ENCODE peak calls at places on chromosomes 13 and 19, in six cellular contexts. One of them, this sample, is unnamed.

GRCh38 chr13:23871616-23872220 is 17.5 kb downstream of the MIPEP start:
- DNase-seq in iris pigment epithelial cell: peak; percentile 31
- DNase-seq in stomach: no peak
- DNase-seq in uterus: no peak
- DNase-seq in B cell: no peak
- DNase-seq in stimulated activated CD8-positive, alpha-beta memory T cell treated with anti-CD3 and anti-CD28 coated beads, Interleukin-7, amount 100 ng/mL, for 48 hours: no peak
- DNase-seq in this sample: peak; percentile 42

GRCh38 chr13:24181991-24182702 is 21.6 kb downstream of the SPATA13 start:
- DNase-seq in stomach: no peak
- DNase-seq in iris pigment epithelial cell: no peak
- DNase-seq in stimulated activated CD8-positive, alpha-beta memory T cell treated with anti-CD3 and anti-CD28 coated beads, Interleukin-7, amount 100 ng/mL, for 48 hours: no peak
- DNase-seq in uterus: no peak
- DNase-seq in B cell: no peak
- DNase-seq in this sample: no peak

GRCh38 chr19:45473366-45474190 is 5.8 kb downstream of the FOSB start:
- DNase-seq in uterus: no peak
- DNase-seq in stomach: no peak
- DNase-seq in B cell: no peak
- DNase-seq in stimulated activated CD8-positive, alpha-beta memory T cell treated with anti-CD3 and anti-CD28 coated beads, Interleukin-7, amount 100 ng/mL, for 48 hours: no peak
- DNase-seq in iris pigment epithelial cell: no peak
- DNase-seq in this sample: peak; percentile 46

GRCh38 chr19:33388231-33388816 is 14.8 kb downstream of the CEBPG start:
- DNase-seq in iris pigment epithelial cell: no peak
- DNase-seq in stomach: no peak
- DNase-seq in uterus: no peak
- DNase-seq in stimulated activated CD8-positive, alpha-beta memory T cell treated with anti-CD3 and anti-CD28 coated beads, Interleukin-7, amount 100 ng/mL, for 48 hours: no peak
- DNase-seq in B cell: no peak
- DNase-seq in this sample: no peak

GRCh38 chr19:36152061-36152885 is at the start of gene COX7A1:
- DNase-seq in iris pigment epithelial cell: peak; percentile 71
- DNase-seq in stomach: no peak
- DNase-seq in uterus: peak; percentile 74
- DNase-seq in stimulated activated CD8-positive, alpha-beta memory T cell treated with anti-CD3 and anti-CD28 coated beads, Interleukin-7, amount 100 ng/mL, for 48 hours: no peak
- DNase-seq in B cell: no peak
- DNase-seq in this sample: no peak

GRCh38 chr19:12983561-12984142 is 11.6 kb upstream of the NFIX start:
- DNase-seq in uterus: peak; percentile 72
- DNase-seq in stimulated activated CD8-positive, alpha-beta memory T cell treated with anti-CD3 and anti-CD28 coated beads, Interleukin-7, amount 100 ng/mL, for 48 hours: peak; percentile 67
- DNase-seq in iris pigment epithelial cell: peak; percentile 62
- DNase-seq in stomach: peak; percentile 86
- DNase-seq in B cell: peak; percentile 82
- DNase-seq in this sample: peak; percentile 66

GRCh38 chr19:1172353-1173159 is 1.5 kb downstream of the SBNO2 start:
- DNase-seq in stimulated activated CD8-positive, alpha-beta memory T cell treated with anti-CD3 and anti-CD28 coated beads, Interleukin-7, amount 100 ng/mL, for 48 hours: no peak
- DNase-seq in uterus: peak; percentile 65
- DNase-seq in B cell: no peak
- DNase-seq in iris pigment epithelial cell: peak; percentile 39
- DNase-seq in stomach: peak; percentile 63
- DNase-seq in this sample: peak; percentile 79

GRCh38 chr19:53507523-53508442 is 30.2 kb upstream of the ZNF331 start:
- DNase-seq in uterus: no peak
- DNase-seq in iris pigment epithelial cell: peak; percentile 25
- DNase-seq in stomach: no peak
- DNase-seq in B cell: no peak
- DNase-seq in stimulated activated CD8-positive, alpha-beta memory T cell treated with anti-CD3 and anti-CD28 coated beads, Interleukin-7, amount 100 ng/mL, for 48 hours: no peak
- DNase-seq in this sample: peak; percentile 53

GRCh38 chr19:46726551-46726950 is 9.6 kb upstream of the PRKD2 start:
- DNase-seq in stomach: no peak
- DNase-seq in iris pigment epithelial cell: no peak
- DNase-seq in uterus: no peak
- DNase-seq in stimulated activated CD8-positive, alpha-beta memory T cell treated with anti-CD3 and anti-CD28 coated beads, Interleukin-7, amount 100 ng/mL, for 48 hours: no peak
- DNase-seq in B cell: peak; percentile 24
- DNase-seq in this sample: no peak

GRCh38 chr13:102721800-102722231 is 27.0 kb upstream of the METTL21C start:
- DNase-seq in B cell: no peak
- DNase-seq in iris pigment epithelial cell: peak; percentile 55
- DNase-seq in stimulated activated CD8-positive, alpha-beta memory T cell treated with anti-CD3 and anti-CD28 coated beads, Interleukin-7, amount 100 ng/mL, for 48 hours: no peak
- DNase-seq in stomach: no peak
- DNase-seq in uterus: no peak
- DNase-seq in this sample: no peak

GRCh38 chr13:30796833-30797601 is 61.7 kb downstream of the ALOX5AP start:
- DNase-seq in uterus: no peak
- DNase-seq in stomach: no peak
- DNase-seq in B cell: no peak
- DNase-seq in stimulated activated CD8-positive, alpha-beta memory T cell treated with anti-CD3 and anti-CD28 coated beads, Interleukin-7, amount 100 ng/mL, for 48 hours: no peak
- DNase-seq in iris pigment epithelial cell: peak; percentile 25
- DNase-seq in this sample: no peak

GRCh38 chr19:18672606-18673337 is 10.7 kb upstream of the CRTC1 start:
- DNase-seq in stomach: peak; percentile 73
- DNase-seq in stimulated activated CD8-positive, alpha-beta memory T cell treated with anti-CD3 and anti-CD28 coated beads, Interleukin-7, amount 100 ng/mL, for 48 hours: no peak
- DNase-seq in B cell: no peak
- DNase-seq in uterus: no peak
- DNase-seq in iris pigment epithelial cell: peak; percentile 35
- DNase-seq in this sample: peak; percentile 20

GRCh38 chr13:41700790-41701310 is 243.5 kb downstream of the RGCC start:
- DNase-seq in uterus: peak; percentile 17
- DNase-seq in stimulated activated CD8-positive, alpha-beta memory T cell treated with anti-CD3 and anti-CD28 coated beads, Interleukin-7, amount 100 ng/mL, for 48 hours: no peak
- DNase-seq in B cell: no peak
- DNase-seq in stomach: no peak
- DNase-seq in iris pigment epithelial cell: peak; percentile 39
- DNase-seq in this sample: peak; percentile 90

GRCh38 chr19:38267780-38268430 is 3.5 kb downstream of the SPINT2 start:
- DNase-seq in iris pigment epithelial cell: no peak
- DNase-seq in B cell: no peak
- DNase-seq in stomach: peak; percentile 81
- DNase-seq in stimulated activated CD8-positive, alpha-beta memory T cell treated with anti-CD3 and anti-CD28 coated beads, Interleukin-7, amount 100 ng/mL, for 48 hours: no peak
- DNase-seq in uterus: no peak
- DNase-seq in this sample: no peak

GRCh38 chr19:35860818-35861639 is 4.3 kb downstream of the KIRREL2 start:
- DNase-seq in iris pigment epithelial cell: no peak
- DNase-seq in stomach: peak; percentile 48
- DNase-seq in B cell: no peak
- DNase-seq in stimulated activated CD8-positive, alpha-beta memory T cell treated with anti-CD3 and anti-CD28 coated beads, Interleukin-7, amount 100 ng/mL, for 48 hours: no peak
- DNase-seq in uterus: no peak
- DNase-seq in this sample: no peak

GRCh38 chr13:75421133-75421532 is 60.8 kb downstream of the TBC1D4 start:
- DNase-seq in uterus: no peak
- DNase-seq in stimulated activated CD8-positive, alpha-beta memory T cell treated with anti-CD3 and anti-CD28 coated beads, Interleukin-7, amount 100 ng/mL, for 48 hours: no peak
- DNase-seq in iris pigment epithelial cell: no peak
- DNase-seq in B cell: no peak
- DNase-seq in stomach: no peak
- DNase-seq in this sample: no peak

GRCh38 chr13:36831291-36831690 is 12.3 kb downstream of the RFXAP start:
- DNase-seq in uterus: no peak
- DNase-seq in stomach: no peak
- DNase-seq in iris pigment epithelial cell: no peak
- DNase-seq in stimulated activated CD8-positive, alpha-beta memory T cell treated with anti-CD3 and anti-CD28 coated beads, Interleukin-7, amount 100 ng/mL, for 48 hours: no peak
- DNase-seq in B cell: no peak
- DNase-seq in this sample: no peak

GRCh38 chr19:29675650-29676186 is 10.5 kb downstream of the PLEKHF1 start:
- DNase-seq in stomach: no peak
- DNase-seq in stimulated activated CD8-positive, alpha-beta memory T cell treated with anti-CD3 and anti-CD28 coated beads, Interleukin-7, amount 100 ng/mL, for 48 hours: no peak
- DNase-seq in iris pigment epithelial cell: no peak
- DNase-seq in B cell: no peak
- DNase-seq in uterus: no peak
- DNase-seq in this sample: no peak

GRCh38 chr13:46288570-46289259 is 77.0 kb downstream of the LRRC63 start:
- DNase-seq in uterus: no peak
- DNase-seq in stimulated activated CD8-positive, alpha-beta memory T cell treated with anti-CD3 and anti-CD28 coated beads, Interleukin-7, amount 100 ng/mL, for 48 hours: no peak
- DNase-seq in B cell: no peak
- DNase-seq in iris pigment epithelial cell: peak; percentile 40
- DNase-seq in stomach: no peak
- DNase-seq in this sample: peak; percentile 42

GRCh38 chr19:21094347-21095025 is 12.5 kb downstream of the ZNF714 start:
- DNase-seq in stimulated activated CD8-positive, alpha-beta memory T cell treated with anti-CD3 and anti-CD28 coated beads, Interleukin-7, amount 100 ng/mL, for 48 hours: no peak
- DNase-seq in iris pigment epithelial cell: peak; percentile 9
- DNase-seq in B cell: no peak
- DNase-seq in stomach: no peak
- DNase-seq in uterus: no peak
- DNase-seq in this sample: no peak

GRCh38 chr19:6429419-6430221 is 3.9 kb downstream of the SLC25A41 start:
- DNase-seq in B cell: no peak
- DNase-seq in iris pigment epithelial cell: no peak
- DNase-seq in uterus: no peak
- DNase-seq in stimulated activated CD8-positive, alpha-beta memory T cell treated with anti-CD3 and anti-CD28 coated beads, Interleukin-7, amount 100 ng/mL, for 48 hours: no peak
- DNase-seq in stomach: no peak
- DNase-seq in this sample: no peak

GRCh38 chr13:53052675-53053074 is 24.1 kb downstream of the OLFM4 start:
- DNase-seq in B cell: no peak
- DNase-seq in stimulated activated CD8-positive, alpha-beta memory T cell treated with anti-CD3 and anti-CD28 coated beads, Interleukin-7, amount 100 ng/mL, for 48 hours: no peak
- DNase-seq in stomach: peak; percentile 67
- DNase-seq in iris pigment epithelial cell: no peak
- DNase-seq in uterus: no peak
- DNase-seq in this sample: no peak

GRCh38 chr19:45171211-45171623 is 6.8 kb downstream of the TRAPPC6A start:
- DNase-seq in stomach: no peak
- DNase-seq in iris pigment epithelial cell: no peak
- DNase-seq in B cell: no peak
- DNase-seq in stimulated activated CD8-positive, alpha-beta memory T cell treated with anti-CD3 and anti-CD28 coated beads, Interleukin-7, amount 100 ng/mL, for 48 hours: no peak
- DNase-seq in uterus: no peak
- DNase-seq in this sample: no peak

GRCh38 chr19:1408300-1409203 is 1.2 kb downstream of the DAZAP1 start:
- DNase-seq in B cell: peak; percentile 52
- DNase-seq in iris pigment epithelial cell: peak; percentile 73
- DNase-seq in stomach: peak; percentile 51
- DNase-seq in stimulated activated CD8-positive, alpha-beta memory T cell treated with anti-CD3 and anti-CD28 coated beads, Interleukin-7, amount 100 ng/mL, for 48 hours: no peak
- DNase-seq in uterus: no peak
- DNase-seq in this sample: peak; percentile 41

GRCh38 chr13:65378943-65379519 is 1851.1 kb downstream of the PCDH9 start:
- DNase-seq in B cell: no peak
- DNase-seq in stimulated activated CD8-positive, alpha-beta memory T cell treated with anti-CD3 and anti-CD28 coated beads, Interleukin-7, amount 100 ng/mL, for 48 hours: no peak
- DNase-seq in iris pigment epithelial cell: peak; percentile 34
- DNase-seq in uterus: no peak
- DNase-seq in stomach: no peak
- DNase-seq in this sample: peak; percentile 11

GRCh38 chr13:76993021-76993420 is 1.1 kb downstream of the CLN5 start:
- DNase-seq in stimulated activated CD8-positive, alpha-beta memory T cell treated with anti-CD3 and anti-CD28 coated beads, Interleukin-7, amount 100 ng/mL, for 48 hours: no peak
- DNase-seq in uterus: no peak
- DNase-seq in B cell: no peak
- DNase-seq in stomach: no peak
- DNase-seq in iris pigment epithelial cell: peak; percentile 32
- DNase-seq in this sample: peak; percentile 11

GRCh38 chr13:94968040-94968756 is 255.9 kb upstream of the SOX21 start:
- DNase-seq in stomach: no peak
- DNase-seq in uterus: no peak
- DNase-seq in stimulated activated CD8-positive, alpha-beta memory T cell treated with anti-CD3 and anti-CD28 coated beads, Interleukin-7, amount 100 ng/mL, for 48 hours: no peak
- DNase-seq in B cell: no peak
- DNase-seq in iris pigment epithelial cell: no peak
- DNase-seq in this sample: peak; percentile 62

GRCh38 chr19:5691930-5692784 is 2.1 kb downstream of the RPL36 start:
- DNase-seq in iris pigment epithelial cell: no peak
- DNase-seq in stomach: no peak
- DNase-seq in uterus: no peak
- DNase-seq in stimulated activated CD8-positive, alpha-beta memory T cell treated with anti-CD3 and anti-CD28 coated beads, Interleukin-7, amount 100 ng/mL, for 48 hours: no peak
- DNase-seq in B cell: no peak
- DNase-seq in this sample: no peak

GRCh38 chr19:1855040-1855827 is 7.0 kb upstream of the REXO1 start:
- DNase-seq in stomach: peak; percentile 94
- DNase-seq in uterus: peak; percentile 66
- DNase-seq in stimulated activated CD8-positive, alpha-beta memory T cell treated with anti-CD3 and anti-CD28 coated beads, Interleukin-7, amount 100 ng/mL, for 48 hours: peak; percentile 76
- DNase-seq in iris pigment epithelial cell: peak; percentile 76
- DNase-seq in B cell: peak; percentile 72
- DNase-seq in this sample: no peak

GRCh38 chr13:100633461-100633860 is 41.1 kb downstream of the TMTC4 start:
- DNase-seq in B cell: no peak
- DNase-seq in stomach: no peak
- DNase-seq in uterus: no peak
- DNase-seq in iris pigment epithelial cell: peak; percentile 94
- DNase-seq in stimulated activated CD8-positive, alpha-beta memory T cell treated with anti-CD3 and anti-CD28 coated beads, Interleukin-7, amount 100 ng/mL, for 48 hours: no peak
- DNase-seq in this sample: peak; percentile 69

GRCh38 chr13:94967183-94968039 is 255.1 kb upstream of the SOX21 start:
- DNase-seq in stomach: peak; percentile 29
- DNase-seq in iris pigment epithelial cell: peak; percentile 10
- DNase-seq in uterus: no peak
- DNase-seq in B cell: no peak
- DNase-seq in stimulated activated CD8-positive, alpha-beta memory T cell treated with anti-CD3 and anti-CD28 coated beads, Interleukin-7, amount 100 ng/mL, for 48 hours: peak; percentile 15
- DNase-seq in this sample: peak; percentile 48

GRCh38 chr13:34695063-34695462 is 247.0 kb upstream of the NBEA start:
- DNase-seq in iris pigment epithelial cell: no peak
- DNase-seq in stimulated activated CD8-positive, alpha-beta memory T cell treated with anti-CD3 and anti-CD28 coated beads, Interleukin-7, amount 100 ng/mL, for 48 hours: no peak
- DNase-seq in stomach: no peak
- DNase-seq in B cell: no peak
- DNase-seq in uterus: no peak
- DNase-seq in this sample: no peak

GRCh38 chr13:100848304-100848703 is 173.7 kb upstream of the TMTC4 start:
- DNase-seq in B cell: no peak
- DNase-seq in stimulated activated CD8-positive, alpha-beta memory T cell treated with anti-CD3 and anti-CD28 coated beads, Interleukin-7, amount 100 ng/mL, for 48 hours: no peak
- DNase-seq in stomach: no peak
- DNase-seq in iris pigment epithelial cell: no peak
- DNase-seq in uterus: no peak
- DNase-seq in this sample: no peak

GRCh38 chr13:50826035-50826434 is 17.5 kb downstream of the DLEU7 start:
- DNase-seq in iris pigment epithelial cell: no peak
- DNase-seq in B cell: no peak
- DNase-seq in stomach: no peak
- DNase-seq in stimulated activated CD8-positive, alpha-beta memory T cell treated with anti-CD3 and anti-CD28 coated beads, Interleukin-7, amount 100 ng/mL, for 48 hours: no peak
- DNase-seq in uterus: no peak
- DNase-seq in this sample: no peak

GRCh38 chr19:58274771-58275199 is 4.0 kb upstream of the ZNF8 start:
- DNase-seq in B cell: no peak
- DNase-seq in stomach: no peak
- DNase-seq in stimulated activated CD8-positive, alpha-beta memory T cell treated with anti-CD3 and anti-CD28 coated beads, Interleukin-7, amount 100 ng/mL, for 48 hours: no peak
- DNase-seq in uterus: no peak
- DNase-seq in iris pigment epithelial cell: peak; percentile 39
- DNase-seq in this sample: peak; percentile 91

GRCh38 chr13:32695602-32696250 is 109.5 kb downstream of the PDS5B start:
- DNase-seq in stomach: no peak
- DNase-seq in iris pigment epithelial cell: peak; percentile 10
- DNase-seq in B cell: no peak
- DNase-seq in uterus: no peak
- DNase-seq in stimulated activated CD8-positive, alpha-beta memory T cell treated with anti-CD3 and anti-CD28 coated beads, Interleukin-7, amount 100 ng/mL, for 48 hours: no peak
- DNase-seq in this sample: no peak